ENCODE peak calls at places on chromosomes 6 and 20, in six cellular contexts. O is cardiac muscle cell, T is tibial nerve, B is hepatocyte, G is pancreas, N is neural progenitor cell. W is an unnamed sample. For H3K9me3, the result is how much of the 10 kb centered on the place peaks cover.

GRCh38 chr6:3663811-3664210 is 87.7 kb downstream of the PXDC1 start:
- DNase-seq in T (no peak), G (no peak), B (no peak), O (no peak), N (no peak), W (no peak)

GRCh38 chr20:44052166-44052565 is 134.8 kb downstream of the JPH2 start:
- DNase-seq in O (no peak), N (no peak), T (no peak), B (no peak), G (no peak), W (no peak)

GRCh38 chr6:163332575-163332974 is 81.9 kb upstream of the QKI start:
- DNase-seq in T (no peak), G (no peak), N (no peak), O (no peak), B (no peak), W (no peak)

GRCh38 chr20:20710847-20711315 is 1.6 kb downstream of the RALGAPA2 start:
- DNase-seq in B (peak), O (no peak), N (no peak), T (no peak), G (peak), W (no peak)

GRCh38 chr6:72216222-72217106 is 330.1 kb downstream of the RIMS1 start:
- DNase-seq in N (no peak), T (no peak), O (no peak), G (peak), B (peak), W (no peak)

GRCh38 chr6:166620478-166621113 is 6.5 kb downstream of the RPS6KA2 start:
- DNase-seq in O (no peak), T (no peak), G (no peak), B (no peak), N (no peak), W (no peak)

GRCh38 chr20:57964011-57964862 is 254.4 kb upstream of the PMEPA1 start:
- DNase-seq in G (no peak), T (no peak), N (no peak), B (no peak), O (no peak), W (no peak)

GRCh38 chr6:3340891-3341290 is 82.1 kb downstream of the PSMG4 start:
- DNase-seq in G (no peak), O (peak), T (no peak), B (no peak), N (no peak), W (no peak)

GRCh38 chr20:9940329-9940728 is 94.5 kb upstream of the ANKEF1 start:
- DNase-seq in N (no peak), G (no peak), T (no peak), B (no peak), O (no peak), W (no peak)

DNA sequence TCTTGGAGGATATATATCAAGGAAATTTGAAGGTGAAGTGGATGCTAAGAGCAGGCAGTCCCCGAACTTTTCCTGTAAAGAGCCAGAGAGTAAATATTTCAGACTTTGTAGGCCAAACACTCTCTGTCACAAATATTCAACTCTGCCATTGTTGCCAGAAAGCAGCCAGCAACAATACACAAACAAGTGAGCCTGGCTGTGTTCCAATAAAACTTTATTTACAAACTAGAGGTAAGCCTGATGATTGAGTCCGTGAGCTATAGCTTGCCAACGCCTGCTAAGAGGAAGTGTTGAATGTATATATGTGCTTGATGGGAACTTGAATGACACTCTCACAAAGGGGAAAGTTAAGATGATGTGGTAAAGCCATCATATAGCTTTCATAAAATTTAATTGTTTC is 166.0 kb upstream of the PLN start:
- DNase-seq in B (no peak), O (no peak), G (no peak), T (no peak), N (no peak), W (no peak)
- TF ChIP-seq CTCF in B (no peak), O (no peak), G (no peak), T (no peak), N (no peak), W (no peak)

DNA sequence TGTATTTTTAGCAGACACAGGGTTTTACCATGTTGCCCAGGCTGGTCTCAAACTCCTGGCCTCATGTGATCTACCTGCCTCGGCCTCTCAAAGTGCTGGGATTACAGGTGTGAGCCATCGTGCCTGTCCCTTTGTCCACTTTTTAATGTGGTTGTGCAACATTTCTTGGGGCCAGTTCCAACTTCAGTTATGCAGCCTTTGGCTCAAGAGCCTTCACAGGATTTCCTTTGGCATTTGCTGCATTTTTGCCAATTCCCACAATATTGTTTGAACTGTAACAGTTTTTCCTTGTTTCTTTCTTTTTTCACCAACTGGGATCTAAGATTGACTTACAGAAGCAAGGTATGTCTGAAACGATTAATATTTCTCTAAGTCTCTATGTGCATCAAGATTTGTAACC is 63.6 kb downstream of the EDN1 start:
- DNase-seq in B (no peak), N (no peak), T (no peak), G (no peak), O (peak), W (no peak)
- H3K9me3 ChIP-seq in B (under half), N (under half), T (under half), G (under half), O (under half), W (under half)

DNA sequence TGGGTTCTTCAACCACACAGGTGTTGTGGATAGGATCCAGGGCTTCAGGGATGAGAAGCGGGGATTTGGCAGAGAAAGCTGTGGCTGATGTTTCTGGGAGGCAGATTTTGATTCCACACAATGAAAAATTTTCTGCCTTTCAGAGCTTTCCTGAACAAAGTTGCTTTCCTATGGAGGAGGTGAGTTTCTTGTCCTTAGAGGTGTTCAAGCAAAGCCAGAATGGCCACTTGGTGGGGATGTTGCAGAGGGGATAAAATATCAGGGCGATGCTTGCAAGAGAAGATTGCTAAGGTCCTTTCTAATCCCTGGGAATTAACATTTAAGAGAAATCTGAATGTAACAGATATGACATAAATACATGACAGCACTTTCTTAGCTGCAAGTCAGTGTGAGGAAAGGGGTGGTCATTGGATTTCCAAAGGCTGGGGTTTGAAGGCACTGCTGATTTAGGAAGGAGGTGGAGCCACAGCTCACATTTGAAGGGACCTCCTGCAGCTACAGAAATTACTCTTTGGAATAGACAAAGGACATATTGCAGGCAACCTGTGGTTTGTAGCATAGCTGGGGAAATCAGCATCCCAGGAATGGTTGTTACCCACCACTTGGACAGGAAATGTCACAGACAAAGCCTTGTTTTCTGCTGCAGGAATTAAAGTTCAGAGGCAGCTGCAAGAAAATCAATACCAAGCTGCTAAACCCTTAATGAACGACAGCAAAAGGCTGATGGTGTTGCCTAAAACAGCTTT is 271.1 kb upstream of the CHD6 start:
- DNase-seq in N (peak), T (no peak), B (no peak), O (peak), G (no peak), W (no peak)
- TF ChIP-seq CTCF in N (peak), T (no peak), B (peak), O (no peak), G (no peak), W (no peak)

GRCh38 chr6:27448456-27448855 is 24.4 kb downstream of the ZNF184 start:
- DNase-seq in B (no peak), G (no peak), N (no peak), O (no peak), T (no peak), W (no peak)

GRCh38 chr6:27452496-27452897 is 20.4 kb downstream of the ZNF184 start:
- DNase-seq in T (no peak), N (no peak), G (no peak), O (no peak), B (no peak), W (no peak)

GRCh38 chr6:27451660-27452390 is 21.1 kb downstream of the ZNF184 start:
- DNase-seq in O (no peak), B (no peak), N (no peak), G (no peak), T (no peak), W (no peak)
- H3K9me3 ChIP-seq in O (under half), B (half or more), N (half or more), G (under half), T (half or more), W (half or more)

GRCh38 chr6:157823001-157823522 is at the start of gene SNX9:
- DNase-seq in N (peak), B (peak), O (peak), T (peak), G (peak), W (peak)

GRCh38 chr6:157821342-157822033 is 1.6 kb upstream of the SNX9 start:
- DNase-seq in B (no peak), G (no peak), N (no peak), O (no peak), T (no peak), W (no peak)

GRCh38 chr6:157825243-157825904 is 2.3 kb downstream of the SNX9 start:
- DNase-seq in O (peak), T (no peak), G (no peak), B (no peak), N (no peak), W (no peak)

GRCh38 chr6:157822221-157823000 is 635 bp upstream of the SNX9 start:
- DNase-seq in O (peak), B (no peak), T (no peak), N (peak), G (peak), W (peak)

DNA sequence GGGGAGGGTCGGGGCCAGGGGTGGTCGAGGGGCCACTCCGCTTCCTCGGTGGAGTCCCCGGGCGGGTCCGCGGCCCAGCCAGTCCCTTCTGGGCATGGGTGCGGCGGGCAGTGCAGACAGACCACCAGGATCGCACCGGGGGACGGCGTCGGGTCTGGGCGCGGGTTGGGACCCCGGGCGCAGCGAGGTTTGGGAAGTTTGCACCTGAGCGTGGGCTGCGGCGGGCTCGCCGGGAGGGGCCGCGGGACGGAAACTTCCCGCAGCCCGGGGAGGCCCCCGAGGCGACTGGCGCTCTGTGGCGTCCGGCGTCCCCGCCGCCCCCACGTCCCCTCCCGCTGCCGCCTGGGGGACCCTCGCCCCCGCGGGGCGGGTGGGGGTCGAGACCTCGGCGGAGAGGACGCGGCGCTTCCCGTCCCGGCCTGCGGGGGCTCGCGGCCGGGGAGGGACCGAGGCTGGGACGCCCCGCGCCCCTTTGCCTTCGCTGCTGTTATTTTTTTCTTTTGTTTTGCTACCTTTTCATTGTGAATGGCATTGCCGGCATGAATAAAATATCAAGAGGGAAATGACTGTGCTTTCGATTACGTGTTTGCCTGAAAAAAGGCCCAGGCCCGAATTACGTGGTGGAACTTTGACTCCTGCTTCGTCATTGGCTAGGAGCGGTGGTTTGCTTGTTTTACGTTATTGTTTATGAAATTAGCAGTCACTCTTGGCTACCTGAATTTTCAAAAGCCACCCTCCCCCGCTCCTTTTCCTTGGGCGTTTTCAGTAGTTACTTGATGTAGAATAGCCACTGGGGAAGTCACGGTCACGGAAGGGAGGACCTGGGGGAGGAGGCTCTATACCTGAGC is 701 bp downstream of the SNX9 start:
- DNase-seq in N (peak), B (peak), G (peak), O (peak), T (peak), W (peak)
- TF ChIP-seq CTCF in N (peak), B (peak), G (no peak), O (no peak), T (no peak), W (no peak)

W was measured in Peyer's patch.